ENCODE peak calls at places on chromosomes 12 and 14, in five cellular contexts. One of them, this sample, is unnamed.

GRCh38 chr12:28955491-28955890 is 193.6 kb upstream of the FAR2 start:
- DNase-seq in activated gamma-delta T cell treated with anti-CD3 and anti-CD28 coated beads, Interleukin-2, amount 50 U/mL, for 16 hours: no peak
- DNase-seq in M059J: peak
- DNase-seq in progenitor cell of endocrine pancreas: no peak
- DNase-seq in stimulated activated CD8-positive, alpha-beta memory T cell treated with anti-CD3 and anti-CD28 coated beads, Interleukin-2, amount 100 ng/mL, for 48 hours: no peak
- DNase-seq in this sample: no peak

GRCh38 chr12:46915861-46916260 is 90.1 kb upstream of the SLC38A4 start:
- DNase-seq in stimulated activated CD8-positive, alpha-beta memory T cell treated with anti-CD3 and anti-CD28 coated beads, Interleukin-2, amount 100 ng/mL, for 48 hours: no peak
- DNase-seq in M059J: peak
- DNase-seq in activated gamma-delta T cell treated with anti-CD3 and anti-CD28 coated beads, Interleukin-2, amount 50 U/mL, for 16 hours: no peak
- DNase-seq in progenitor cell of endocrine pancreas: no peak
- DNase-seq in this sample: no peak

GRCh38 chr14:21072781-21073339 is 2.8 kb downstream of the ARHGEF40 start:
- DNase-seq in progenitor cell of endocrine pancreas: no peak
- DNase-seq in activated gamma-delta T cell treated with anti-CD3 and anti-CD28 coated beads, Interleukin-2, amount 50 U/mL, for 16 hours: no peak
- DNase-seq in stimulated activated CD8-positive, alpha-beta memory T cell treated with anti-CD3 and anti-CD28 coated beads, Interleukin-2, amount 100 ng/mL, for 48 hours: no peak
- DNase-seq in M059J: no peak
- DNase-seq in this sample: no peak

GRCh38 chr14:81164167-81164774 is 56.5 kb downstream of the GTF2A1 start:
- DNase-seq in activated gamma-delta T cell treated with anti-CD3 and anti-CD28 coated beads, Interleukin-2, amount 50 U/mL, for 16 hours: no peak
- DNase-seq in M059J: peak
- DNase-seq in stimulated activated CD8-positive, alpha-beta memory T cell treated with anti-CD3 and anti-CD28 coated beads, Interleukin-2, amount 100 ng/mL, for 48 hours: peak
- DNase-seq in progenitor cell of endocrine pancreas: no peak
- DNase-seq in this sample: peak

GRCh38 chr12:50276912-50277671 is 6.2 kb downstream of the LIMA1 start:
- DNase-seq in progenitor cell of endocrine pancreas: no peak
- DNase-seq in M059J: peak
- DNase-seq in stimulated activated CD8-positive, alpha-beta memory T cell treated with anti-CD3 and anti-CD28 coated beads, Interleukin-2, amount 100 ng/mL, for 48 hours: no peak
- DNase-seq in activated gamma-delta T cell treated with anti-CD3 and anti-CD28 coated beads, Interleukin-2, amount 50 U/mL, for 16 hours: no peak
- DNase-seq in this sample: no peak

GRCh38 chr12:1915082-1915968 is 3.1 kb downstream of the CACNA2D4 start:
- DNase-seq in M059J: no peak
- DNase-seq in stimulated activated CD8-positive, alpha-beta memory T cell treated with anti-CD3 and anti-CD28 coated beads, Interleukin-2, amount 100 ng/mL, for 48 hours: no peak
- DNase-seq in progenitor cell of endocrine pancreas: peak
- DNase-seq in activated gamma-delta T cell treated with anti-CD3 and anti-CD28 coated beads, Interleukin-2, amount 50 U/mL, for 16 hours: no peak
- DNase-seq in this sample: no peak

GRCh38 chr14:45177081-45177480 is 41.4 kb downstream of the FANCM start:
- DNase-seq in activated gamma-delta T cell treated with anti-CD3 and anti-CD28 coated beads, Interleukin-2, amount 50 U/mL, for 16 hours: no peak
- DNase-seq in M059J: no peak
- DNase-seq in progenitor cell of endocrine pancreas: no peak
- DNase-seq in stimulated activated CD8-positive, alpha-beta memory T cell treated with anti-CD3 and anti-CD28 coated beads, Interleukin-2, amount 100 ng/mL, for 48 hours: no peak
- DNase-seq in this sample: no peak

GRCh38 chr14:81269100-81269978 is 48.6 kb upstream of the GTF2A1 start:
- DNase-seq in M059J: peak
- DNase-seq in activated gamma-delta T cell treated with anti-CD3 and anti-CD28 coated beads, Interleukin-2, amount 50 U/mL, for 16 hours: no peak
- DNase-seq in stimulated activated CD8-positive, alpha-beta memory T cell treated with anti-CD3 and anti-CD28 coated beads, Interleukin-2, amount 100 ng/mL, for 48 hours: no peak
- DNase-seq in progenitor cell of endocrine pancreas: no peak
- DNase-seq in this sample: peak

GRCh38 chr14:61269321-61270083 is 11.6 kb downstream of the TMEM30B start:
- DNase-seq in M059J: peak
- DNase-seq in stimulated activated CD8-positive, alpha-beta memory T cell treated with anti-CD3 and anti-CD28 coated beads, Interleukin-2, amount 100 ng/mL, for 48 hours: peak
- DNase-seq in activated gamma-delta T cell treated with anti-CD3 and anti-CD28 coated beads, Interleukin-2, amount 50 U/mL, for 16 hours: peak
- DNase-seq in progenitor cell of endocrine pancreas: peak
- DNase-seq in this sample: peak

GRCh38 chr14:102206901-102207300 is 67.2 kb downstream of the WDR20 start:
- DNase-seq in progenitor cell of endocrine pancreas: no peak
- DNase-seq in activated gamma-delta T cell treated with anti-CD3 and anti-CD28 coated beads, Interleukin-2, amount 50 U/mL, for 16 hours: no peak
- DNase-seq in stimulated activated CD8-positive, alpha-beta memory T cell treated with anti-CD3 and anti-CD28 coated beads, Interleukin-2, amount 100 ng/mL, for 48 hours: no peak
- DNase-seq in M059J: no peak
- DNase-seq in this sample: no peak

GRCh38 chr12:109433618-109434017 is 43.5 kb downstream of the KCTD10 start:
- DNase-seq in stimulated activated CD8-positive, alpha-beta memory T cell treated with anti-CD3 and anti-CD28 coated beads, Interleukin-2, amount 100 ng/mL, for 48 hours: no peak
- DNase-seq in activated gamma-delta T cell treated with anti-CD3 and anti-CD28 coated beads, Interleukin-2, amount 50 U/mL, for 16 hours: no peak
- DNase-seq in M059J: no peak
- DNase-seq in progenitor cell of endocrine pancreas: no peak
- DNase-seq in this sample: peak

GRCh38 chr14:53925201-53925766 is 31.3 kb downstream of the BMP4 start:
- DNase-seq in activated gamma-delta T cell treated with anti-CD3 and anti-CD28 coated beads, Interleukin-2, amount 50 U/mL, for 16 hours: no peak
- DNase-seq in stimulated activated CD8-positive, alpha-beta memory T cell treated with anti-CD3 and anti-CD28 coated beads, Interleukin-2, amount 100 ng/mL, for 48 hours: no peak
- DNase-seq in M059J: no peak
- DNase-seq in progenitor cell of endocrine pancreas: no peak
- DNase-seq in this sample: no peak

GRCh38 chr12:80176706-80177105 is 77.4 kb downstream of the OTOGL start:
- DNase-seq in progenitor cell of endocrine pancreas: no peak
- DNase-seq in activated gamma-delta T cell treated with anti-CD3 and anti-CD28 coated beads, Interleukin-2, amount 50 U/mL, for 16 hours: no peak
- DNase-seq in stimulated activated CD8-positive, alpha-beta memory T cell treated with anti-CD3 and anti-CD28 coated beads, Interleukin-2, amount 100 ng/mL, for 48 hours: no peak
- DNase-seq in M059J: no peak
- DNase-seq in this sample: no peak

GRCh38 chr12:125470838-125471775 is 405.9 kb downstream of the AACS start:
- DNase-seq in M059J: no peak
- DNase-seq in stimulated activated CD8-positive, alpha-beta memory T cell treated with anti-CD3 and anti-CD28 coated beads, Interleukin-2, amount 100 ng/mL, for 48 hours: no peak
- DNase-seq in activated gamma-delta T cell treated with anti-CD3 and anti-CD28 coated beads, Interleukin-2, amount 50 U/mL, for 16 hours: no peak
- DNase-seq in progenitor cell of endocrine pancreas: no peak
- DNase-seq in this sample: no peak

GRCh38 chr12:89976866-89977265 is 268.2 kb upstream of the ATP2B1 start:
- DNase-seq in stimulated activated CD8-positive, alpha-beta memory T cell treated with anti-CD3 and anti-CD28 coated beads, Interleukin-2, amount 100 ng/mL, for 48 hours: no peak
- DNase-seq in M059J: no peak
- DNase-seq in progenitor cell of endocrine pancreas: no peak
- DNase-seq in activated gamma-delta T cell treated with anti-CD3 and anti-CD28 coated beads, Interleukin-2, amount 50 U/mL, for 16 hours: no peak
- DNase-seq in this sample: peak

GRCh38 chr12:9864913-9865675 is 4.1 kb downstream of the CLEC2B start:
- DNase-seq in M059J: peak
- DNase-seq in activated gamma-delta T cell treated with anti-CD3 and anti-CD28 coated beads, Interleukin-2, amount 50 U/mL, for 16 hours: no peak
- DNase-seq in progenitor cell of endocrine pancreas: no peak
- DNase-seq in stimulated activated CD8-positive, alpha-beta memory T cell treated with anti-CD3 and anti-CD28 coated beads, Interleukin-2, amount 100 ng/mL, for 48 hours: no peak
- DNase-seq in this sample: no peak

This sample was measured in T47D.